ENCODE peak calls at places on chromosomes 16 and 17, in nine cellular contexts. L is spleen; M is activated effector memory CD4-positive, alpha-beta T cell treated with Interleukin-2 at 50 U/mL for 16 hours; H is IMR-90; E is activated CD4-positive, CD25-positive, alpha-beta regulatory T cell treated with anti-CD3 and anti-CD28 coated beads, Interleukin-2, amount 50 U/mL, for 16 hours; V is skeletal muscle cell; T is dorsolateral prefrontal cortex; N is T-helper 17 cell; D is endothelial cell. J is an unnamed sample.

GRCh38 chr17:1111599-1112443 is 68.0 kb downstream of the ABR start:
- DNase-seq in M (no peak), L (no peak), E (no peak), N (no peak), D (no peak), V (no peak), T (peak; percentile 46), H (no peak), J (no peak)

GRCh38 chr17:43701318-43701743 is 39.6 kb upstream of the MEOX1 start:
- DNase-seq in T (no peak), N (no peak), E (no peak), H (peak; percentile 76), M (no peak), V (peak; percentile 38), D (no peak), L (peak; percentile 84), J (peak; percentile 79)

GRCh38 chr17:21573961-21574610 is 118.2 kb upstream of the KCNJ18 start:
- DNase-seq in D (no peak), H (peak; percentile 68), T (peak; percentile 75), E (no peak), L (no peak), M (peak; percentile 4), V (peak; percentile 32), N (no peak), J (peak; percentile 4)

GRCh38 chr16:73671102-73671501 is 623.2 kb upstream of the ZFHX3 start:
- DNase-seq in D (no peak), V (no peak), H (no peak), L (no peak), N (no peak), E (no peak), T (no peak), M (no peak), J (no peak)

GRCh38 chr17:59056857-59057256 is 49.8 kb downstream of the TRIM37 start:
- DNase-seq in L (no peak), D (no peak), M (no peak), N (no peak), T (no peak), V (no peak), E (no peak), H (no peak), J (no peak)

GRCh38 chr17:80961516-80961915 is 30.1 kb upstream of the CHMP6 start:
- DNase-seq in V (no peak), L (peak; percentile 62), T (no peak), D (no peak), N (no peak), E (no peak), H (no peak), M (no peak), J (no peak)

GRCh38 chr16:50154369-50154947 is 1.4 kb downstream of the TENT4B start:
- DNase-seq in M (no peak), N (no peak), V (no peak), E (no peak), D (no peak), L (no peak), T (no peak), H (no peak), J (no peak)

GRCh38 chr16:2980227-2981176 is at the start of gene PKMYT1:
- DNase-seq in D (peak; percentile 95), E (peak; percentile 88), T (peak; percentile 97), M (peak; percentile 93), V (peak; percentile 33), L (peak; percentile 98), N (peak; percentile 96), H (peak; percentile 73), J (peak; percentile 34)

GRCh38 chr17:73268582-73269328 is 7.1 kb upstream of the CPSF4L start:
- DNase-seq in N (no peak), T (no peak), H (no peak), M (no peak), V (no peak), L (no peak), D (no peak), E (no peak), J (no peak)

GRCh38 chr16:77402118-77402517 is 32.7 kb downstream of the ADAMTS18 start:
- DNase-seq in N (no peak), V (no peak), M (no peak), H (no peak), D (no peak), E (no peak), L (no peak), T (no peak), J (no peak)

GRCh38 chr17:37642706-37643105 is 540 bp downstream of the DDX52 start:
- DNase-seq in H (peak; percentile 31), M (no peak), E (no peak), L (no peak), D (no peak), T (no peak), V (no peak), N (no peak), J (no peak)

GRCh38 chr17:65523411-65523810 is 38.0 kb downstream of the AXIN2 start:
- DNase-seq in T (no peak), M (no peak), H (peak; percentile 17), L (peak; percentile 6), V (no peak), D (no peak), E (no peak), N (no peak), J (no peak)

GRCh38 chr17:80948961-80949450 is 42.6 kb upstream of the CHMP6 start:
- DNase-seq in M (no peak), D (no peak), E (no peak), L (peak; percentile 71), V (no peak), T (no peak), H (no peak), N (no peak), J (no peak)

GRCh38 chr17:32265192-32265895 is at the start of gene RHBDL3:
- DNase-seq in D (no peak), V (no peak), T (peak; percentile 65), H (no peak), L (no peak), N (no peak), M (no peak), E (no peak), J (no peak)

GRCh38 chr16:24761526-24761925 is 32.1 kb downstream of the TNRC6A start:
- DNase-seq in E (no peak), N (no peak), H (no peak), T (no peak), M (no peak), D (no peak), L (no peak), V (no peak), J (no peak)

GRCh38 chr17:80996422-80997305 is 5.0 kb downstream of the CHMP6 start:
- DNase-seq in L (peak; percentile 63), E (no peak), V (no peak), M (no peak), T (no peak), N (no peak), D (no peak), H (no peak), J (no peak)